ENCODE peak calls at places on chromosome 17, in nine cellular contexts. R is left lung; W is spleen; T is fibroblast of lung; N is epithelial cell of proximal tubule; L is cardiac fibroblast; Q is NB4; O is CD8-positive, alpha-beta memory T cell; Y is Caco-2. U is an unnamed sample.

GRCh38 chr17:50794361-50794760 is 27.0 kb upstream of the ANKRD40CL start:
- DNase-seq in O (no peak), Q (no peak), T (no peak), R (no peak), N (no peak), Y (no peak), L (no peak), W (no peak), U (no peak)

GRCh38 chr17:57663326-57664070 is 81.6 kb downstream of the CCDC182 start:
- DNase-seq in Y (peak; percentile 3), N (no peak), R (no peak), Q (no peak), W (peak; percentile 38), L (no peak), T (no peak), O (no peak), U (no peak)

GRCh38 chr17:14165672-14166071 is 71.0 kb downstream of the CDRT15 start:
- DNase-seq in O (no peak), T (no peak), R (no peak), W (no peak), N (no peak), Q (no peak), Y (no peak), L (no peak), U (no peak)

GRCh38 chr17:11944587-11944986 is 52.7 kb downstream of the ZNF18 start:
- DNase-seq in O (no peak), L (no peak), R (no peak), Y (no peak), T (no peak), N (no peak), W (no peak), Q (no peak), U (peak; percentile 93)

GRCh38 chr17:14794961-14795360 is 470.2 kb downstream of the PMP22 start:
- DNase-seq in R (no peak), T (no peak), L (no peak), Q (peak; percentile 7), N (no peak), W (no peak), Y (no peak), O (no peak), U (no peak)

GRCh38 chr17:71830916-71831315 is 289.9 kb upstream of the SOX9 start:
- DNase-seq in L (no peak), T (no peak), Y (no peak), Q (no peak), N (no peak), W (no peak), R (no peak), O (no peak), U (no peak)

GRCh38 chr17:74871329-74872076 is 1.3 kb downstream of the FDXR start:
- DNase-seq in Y (no peak), L (no peak), Q (no peak), O (no peak), R (no peak), T (no peak), W (no peak), N (no peak), U (no peak)

GRCh38 chr17:20223808-20224328 is 214.7 kb downstream of the SPECC1 start:
- DNase-seq in Y (no peak), W (no peak), N (no peak), T (no peak), R (no peak), Q (no peak), L (no peak), O (no peak), U (peak; percentile 90)

GRCh38 chr17:65228734-65229390 is 91.7 kb downstream of the RGS9 start:
- DNase-seq in O (peak; percentile 60), W (no peak), R (peak; percentile 46), Y (no peak), N (no peak), L (peak; percentile 88), T (peak; percentile 20), Q (peak; percentile 90), U (peak; percentile 49)

GRCh38 chr17:67245694-67246397 is 850 bp upstream of the HELZ start:
- DNase-seq in O (peak; percentile 67), T (no peak), Q (peak; percentile 55), L (no peak), R (peak; percentile 40), N (no peak), Y (peak; percentile 87), W (peak; percentile 88), U (no peak)

GRCh38 chr17:68533887-68534700 is 21.9 kb downstream of the PRKAR1A start:
- DNase-seq in L (peak; percentile 54), N (no peak), R (no peak), W (no peak), T (peak; percentile 84), Y (no peak), O (no peak), Q (peak; percentile 20), U (peak; percentile 31)

GRCh38 chr17:17155568-17155967 is 50.6 kb downstream of the PLD6 start:
- DNase-seq in T (no peak), Q (no peak), R (no peak), W (no peak), N (no peak), L (no peak), O (no peak), Y (no peak), U (no peak)

GRCh38 chr17:63537991-63538692 is 12.1 kb upstream of the DCAF7 start:
- DNase-seq in O (no peak), Y (no peak), Q (no peak), L (no peak), N (no peak), R (no peak), W (no peak), T (no peak), U (no peak)

DNA sequence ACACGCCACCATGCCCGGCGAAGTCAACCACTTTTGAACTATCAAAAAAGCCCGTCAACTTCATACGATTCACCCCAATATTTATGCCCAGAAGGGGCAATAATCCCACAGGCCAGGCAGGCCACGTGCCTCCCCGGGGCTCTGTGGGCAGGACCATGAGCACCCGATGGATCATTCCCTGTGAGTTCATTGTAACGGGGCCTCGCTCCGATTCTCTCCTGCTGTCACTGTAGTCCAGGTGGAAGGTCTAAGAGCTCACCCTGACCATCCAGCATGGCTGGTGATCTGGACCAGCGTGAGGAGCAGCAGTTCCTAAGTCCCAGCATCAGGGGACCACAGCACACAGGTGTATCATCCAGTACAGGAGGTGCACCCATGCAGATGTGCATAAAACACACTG is 77.5 kb upstream of the DOC2B start:
- DNase-seq in R (no peak), L (no peak), W (peak; percentile 12), O (peak; percentile 36), Q (no peak), Y (no peak), T (no peak), N (no peak), U (no peak)
- H3K4me3 ChIP-seq in R (no peak overlapping the region), L (no peak overlapping the region), W (no peak overlapping the region), O (no peak overlapping the region), Q (no peak overlapping the region), Y (no peak overlapping the region), T (no peak overlapping the region), N (no peak overlapping the region), U (no peak overlapping the region)

GRCh38 chr17:41308251-41308917 is 725 bp downstream of the KRTAP16-1 start:
- DNase-seq in Q (peak; percentile 14), N (no peak), T (no peak), Y (no peak), O (peak; percentile 95), R (peak; percentile 51), L (no peak), W (peak; percentile 96), U (peak; percentile 10)
- H3K4me3 ChIP-seq in Q (no peak overlapping the region), N (no peak overlapping the region), T (no peak overlapping the region), Y (no peak overlapping the region), O (peak overlapping the region; percentile 35), R (peak overlapping the region; percentile 11), L (no peak overlapping the region), W (no peak overlapping the region), U (no peak overlapping the region)

DNA sequence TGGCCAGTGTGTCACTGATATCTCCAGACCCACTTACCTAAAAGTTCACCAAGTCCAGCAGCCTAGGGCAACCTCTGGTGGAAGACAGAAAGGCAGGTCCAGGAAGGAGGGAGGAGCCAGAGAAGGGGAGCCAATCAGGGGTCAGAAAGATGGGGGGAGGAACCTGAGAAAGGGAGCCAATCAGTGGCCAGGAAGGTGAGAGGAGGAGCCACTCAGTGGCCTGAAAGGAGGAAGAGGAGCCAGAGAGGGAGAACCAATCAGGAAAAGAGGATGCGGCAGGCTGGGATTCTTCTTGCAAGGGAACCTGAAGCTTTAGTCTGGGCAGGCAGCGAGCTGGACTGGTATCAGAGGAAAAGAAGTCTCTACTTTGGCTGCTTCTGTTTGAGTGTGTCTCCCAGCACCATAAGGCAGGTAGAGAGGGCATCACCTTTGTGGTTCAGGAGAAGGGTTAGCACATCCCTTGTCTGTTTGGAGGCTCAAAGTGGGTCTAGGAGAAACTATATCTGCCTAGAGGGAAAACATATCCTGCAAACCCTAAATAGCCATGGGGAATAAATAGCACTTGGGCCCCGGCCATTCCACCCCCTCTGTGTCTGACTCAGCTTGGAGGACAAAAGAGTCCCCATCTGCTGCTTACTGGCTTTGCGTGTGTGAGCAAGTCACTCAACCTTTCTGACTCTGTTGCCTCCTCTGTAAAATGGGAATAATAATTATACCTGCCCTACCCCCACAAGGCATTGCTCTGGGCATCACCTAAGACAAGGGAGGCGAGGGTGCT is 43.4 kb upstream of the CRHR1 start:
- DNase-seq in O (no peak), N (no peak), L (peak; percentile 6), Y (peak; percentile 76), W (peak; percentile 13), Q (peak; percentile 64), R (no peak), T (no peak), U (peak; percentile 52)
- H3K4me3 ChIP-seq in O (no peak overlapping the region), N (no peak overlapping the region), L (no peak overlapping the region), Y (no peak overlapping the region), W (no peak overlapping the region), Q (no peak overlapping the region), R (no peak overlapping the region), T (no peak overlapping the region), U (no peak overlapping the region)

GRCh38 chr17:73586921-73587680 is 57.1 kb downstream of the SDK2 start:
- DNase-seq in Y (peak; percentile 53), R (no peak), W (no peak), L (no peak), Q (peak; percentile 35), T (no peak), O (no peak), N (no peak), U (no peak)

GRCh38 chr17:73586153-73586906 is 57.9 kb downstream of the SDK2 start:
- DNase-seq in O (no peak), R (no peak), Y (no peak), N (no peak), W (no peak), Q (no peak), L (no peak), T (no peak), U (no peak)

GRCh38 chr17:73584049-73584448 is 60.2 kb downstream of the SDK2 start:
- DNase-seq in L (no peak), Y (no peak), W (no peak), R (no peak), N (no peak), T (no peak), Q (no peak), O (no peak), U (no peak)

GRCh38 chr17:73585583-73585982 is 58.7 kb downstream of the SDK2 start:
- DNase-seq in T (no peak), Y (no peak), R (no peak), Q (no peak), O (no peak), N (no peak), W (no peak), L (no peak), U (no peak)

DNA sequence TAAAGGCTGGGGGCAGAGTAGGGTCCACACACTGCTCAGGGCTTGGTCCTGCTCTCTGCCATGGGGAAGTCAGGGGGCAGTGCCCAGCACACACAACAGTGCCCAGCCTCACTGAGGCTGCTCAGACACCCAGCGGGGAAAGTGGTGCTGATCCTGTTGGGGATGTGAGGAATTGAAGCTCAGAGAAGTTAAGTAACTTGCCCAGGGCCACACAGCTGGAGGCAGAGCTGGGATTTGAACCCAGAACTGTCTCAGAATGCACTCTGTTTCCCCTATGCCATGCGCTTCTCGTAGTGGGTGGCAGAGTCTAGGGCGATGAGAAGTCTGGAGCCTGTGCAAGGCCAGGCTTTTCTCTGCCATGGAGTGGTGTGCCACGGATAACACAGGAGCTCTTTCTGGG is 59.3 kb downstream of the SDK2 start:
- DNase-seq in Q (no peak), O (no peak), Y (no peak), L (no peak), T (no peak), N (no peak), W (no peak), R (no peak), U (no peak)
- H3K4me3 ChIP-seq in Q (no peak overlapping the region), O (no peak overlapping the region), Y (no peak overlapping the region), L (no peak overlapping the region), T (no peak overlapping the region), N (no peak overlapping the region), W (no peak overlapping the region), R (no peak overlapping the region), U (no peak overlapping the region)

U was measured in bronchial epithelial cell.